ENCODE peak calls at places on chromosome 12, in four cellular contexts. O is Panc1, G is cardiac fibroblast, A is GM12864. U is an unnamed sample.

GRCh38 chr12:105451211-105451610 is 120.7 kb downstream of the C12orf75 start:
- DNase-seq in O (no peak), G (peak), A (no peak), U (no peak)

GRCh38 chr12:107684990-107685359 is 624 bp upstream of the PWP1 start:
- DNase-seq in O (no peak), G (peak), A (no peak), U (no peak)

GRCh38 chr12:96195845-96196451 is 1.8 kb downstream of the ELK3 start:
- DNase-seq in O (no peak), G (peak), A (no peak), U (peak)

GRCh38 chr12:89067436-89067835 is 284.9 kb downstream of the DUSP6 start:
- DNase-seq in O (no peak), G (peak), A (no peak), U (no peak)

GRCh38 chr12:64679487-64679983 is 69.2 kb downstream of the RASSF3 start:
- DNase-seq in O (peak), G (peak), A (no peak), U (peak)

GRCh38 chr12:96886998-96887677 is 19.9 kb upstream of the NEDD1 start:
- DNase-seq in O (no peak), G (peak), A (no peak), U (no peak)

GRCh38 chr12:3041558-3042164 is 35.5 kb upstream of the TSPAN9 start:
- DNase-seq in O (peak), G (peak), A (peak), U (peak)

GRCh38 chr12:79422060-79422812 is 268.5 kb downstream of the PAWR start:
- DNase-seq in O (no peak), G (peak), A (no peak), U (no peak)

GRCh38 chr12:51907083-51907863 is at the start of gene ACVRL1:
- DNase-seq in O (no peak), G (no peak), A (no peak), U (peak)

GRCh38 chr12:92132282-92132681 is 13.4 kb downstream of the BTG1 start:
- DNase-seq in O (no peak), G (no peak), A (no peak), U (no peak)

GRCh38 chr12:131287015-131287937 is 333.6 kb downstream of the ADGRD1 start:
- DNase-seq in O (no peak), G (no peak), A (no peak), U (no peak)

GRCh38 chr12:64083285-64084210 is 138.5 kb downstream of the KICS2 start:
- DNase-seq in O (no peak), G (peak), A (no peak), U (peak)

GRCh38 chr12:113818833-113819232 is 147.3 kb downstream of the RBM19 start:
- DNase-seq in O (no peak), G (peak), A (no peak), U (no peak)

GRCh38 chr12:47747596-47748506 is 10.8 kb downstream of the RAPGEF3 start:
- DNase-seq in O (no peak), G (no peak), A (no peak), U (peak)

GRCh38 chr12:120879102-120879501 is 25.1 kb downstream of the SPPL3 start:
- DNase-seq in O (no peak), G (no peak), A (no peak), U (no peak)

GRCh38 chr12:52506858-52507715 is 13.1 kb downstream of the KRT5 start:
- DNase-seq in O (peak), G (peak), A (no peak), U (no peak)

GRCh38 chr12:107847830-107848229 is 73.3 kb downstream of the ASCL4 start:
- DNase-seq in O (no peak), G (no peak), A (no peak), U (no peak)

GRCh38 chr12:52945389-52946232 is 3.3 kb upstream of the KRT18 start:
- DNase-seq in O (no peak), G (peak), A (no peak), U (no peak)

GRCh38 chr12:91616401-91616800 is 433.8 kb upstream of the DCN start:
- DNase-seq in O (no peak), G (no peak), A (no peak), U (no peak)

GRCh38 chr12:53985900-53986685 is 1.1 kb downstream of the HOXC10 start:
- DNase-seq in O (no peak), G (no peak), A (no peak), U (peak)

GRCh38 chr12:130953783-130954543 is at the start of gene ADGRD1:
- DNase-seq in O (no peak), G (peak), A (no peak), U (peak)

GRCh38 chr12:91143241-91143640 is 31.9 kb upstream of the LUM start:
- DNase-seq in O (no peak), G (peak), A (no peak), U (no peak)

GRCh38 chr12:61097991-61098580 is 1162.1 kb upstream of the USP15 start:
- DNase-seq in O (no peak), G (no peak), A (no peak), U (no peak)

GRCh38 chr12:49389092-49389703 is 21.9 kb downstream of the SPATS2 start:
- DNase-seq in O (no peak), G (no peak), A (no peak), U (no peak)

GRCh38 chr12:3815096-3815766 is 58.0 kb downstream of the PARP11 start:
- DNase-seq in O (no peak), G (no peak), A (no peak), U (no peak)

GRCh38 chr12:89960607-89961394 is 252.2 kb upstream of the ATP2B1 start:
- DNase-seq in O (no peak), G (peak), A (no peak), U (no peak)

GRCh38 chr12:106743270-106743988 is 31.1 kb upstream of the RIC8B start:
- DNase-seq in O (no peak), G (no peak), A (no peak), U (no peak)

GRCh38 chr12:77940566-77940965 is 109.9 kb downstream of the NAV3 start:
- DNase-seq in O (no peak), G (peak), A (no peak), U (no peak)

U was measured in heart left ventricle.